ENCODE peak calls at places on chromosomes 16 and 17, in seven cellular contexts. T, Z, J, B, H, O and I are unnamed samples.

GRCh38 chr17:80647746-80648145 is 103.1 kb downstream of the RPTOR start:
- DNase-seq in B (no peak), H (no peak), Z (no peak), J (no peak), O (no peak), T (no peak), I (peak; percentile 97)

GRCh38 chr16:14362774-14363371 is 267.2 kb downstream of the PARN start:
- DNase-seq in H (no peak), Z (no peak), B (no peak), O (no peak), J (no peak), T (no peak), I (peak; percentile 74)

GRCh38 chr16:50721549-50722409 is 20.1 kb upstream of the CYLD start:
- DNase-seq in J (no peak), Z (no peak), O (no peak), H (no peak), B (no peak), T (no peak), I (no peak)

GRCh38 chr16:73173396-73173795 is 125.5 kb upstream of the ZFHX3 start:
- DNase-seq in T (no peak), H (no peak), Z (no peak), B (no peak), O (no peak), J (no peak), I (no peak)

GRCh38 chr17:10727192-10727591 is 2.6 kb downstream of the TMEM220 start:
- DNase-seq in O (no peak), Z (no peak), H (no peak), J (no peak), B (no peak), T (no peak), I (no peak)

GRCh38 chr16:19382887-19383816 is 34.5 kb upstream of the TMC5 start:
- DNase-seq in Z (no peak), O (peak; percentile 78), B (no peak), H (no peak), J (no peak), T (no peak), I (no peak)

GRCh38 chr17:11693284-11693683 is 95.0 kb downstream of the DNAH9 start:
- DNase-seq in J (no peak), H (no peak), B (no peak), Z (no peak), T (no peak), O (no peak), I (no peak)

GRCh38 chr16:85707528-85708095 is 18.9 kb upstream of the GINS2 start:
- DNase-seq in H (no peak), J (no peak), T (no peak), O (no peak), B (no peak), Z (no peak), I (no peak)

GRCh38 chr17:82333279-82334171 is at the start of gene SECTM1:
- DNase-seq in J (no peak), T (no peak), O (peak; percentile 77), B (no peak), H (no peak), Z (no peak), I (peak; percentile 23)

GRCh38 chr17:57539528-57540301 is 205.4 kb downstream of the CCDC182 start:
- DNase-seq in J (no peak), O (no peak), H (no peak), B (no peak), Z (no peak), T (no peak), I (no peak)

GRCh38 chr17:8068736-8069586 is 18.6 kb downstream of the ALOX12B start:
- DNase-seq in O (no peak), T (no peak), J (no peak), Z (no peak), H (no peak), B (no peak), I (no peak)

GRCh38 chr17:62712011-62712615 is 84.6 kb downstream of the MRC2 start:
- DNase-seq in B (no peak), Z (no peak), T (no peak), H (no peak), J (no peak), O (no peak), I (no peak)

DNA sequence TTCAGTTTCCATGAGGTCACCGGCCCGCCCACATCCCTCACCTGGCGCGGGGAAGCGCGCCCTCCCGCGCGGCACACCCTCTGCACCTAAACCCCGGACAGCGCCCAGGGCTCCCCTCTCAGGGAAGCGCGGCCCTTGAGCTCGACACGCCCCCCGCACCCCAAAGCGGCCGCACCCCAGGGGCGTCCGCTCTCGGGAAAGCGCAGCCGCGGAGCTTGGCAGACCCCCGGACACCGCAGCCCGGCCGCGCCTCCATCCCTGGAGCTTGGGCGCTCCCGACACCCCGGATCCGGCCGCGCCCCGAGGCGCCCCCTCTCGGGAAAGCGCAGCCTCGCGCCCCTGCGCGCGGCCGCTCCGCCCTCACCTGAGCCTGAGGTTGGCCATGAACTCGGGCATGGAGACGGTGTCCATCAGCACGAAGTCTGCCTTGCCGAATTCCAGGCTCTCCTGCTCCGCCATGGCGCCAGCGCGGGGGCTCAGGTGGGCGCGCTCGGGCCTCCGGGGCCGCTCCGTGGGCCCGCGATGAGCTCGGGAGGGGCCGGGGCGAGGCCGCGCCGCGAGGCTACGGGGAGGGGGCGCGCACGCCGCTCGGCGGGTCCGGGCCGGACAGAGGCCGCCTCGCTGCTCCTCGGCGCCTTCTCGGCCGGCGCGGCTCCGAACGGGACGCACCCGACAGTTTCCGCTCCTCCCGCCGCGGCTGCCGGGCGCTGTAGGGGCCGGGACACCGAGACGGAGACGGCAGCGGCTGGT is at the start of gene MYO1D:
- DNase-seq in H (peak; percentile 45), B (no peak), J (no peak), T (peak; percentile 46), O (peak; percentile 73), Z (peak; percentile 72), I (no peak)
- TF ChIP-seq CTCF in H (peak; percentile 66), B (peak; percentile 61), J (peak; percentile 53), T (peak; percentile 40), O (peak; percentile 56), Z (peak; percentile 65), I (no peak)

DNA sequence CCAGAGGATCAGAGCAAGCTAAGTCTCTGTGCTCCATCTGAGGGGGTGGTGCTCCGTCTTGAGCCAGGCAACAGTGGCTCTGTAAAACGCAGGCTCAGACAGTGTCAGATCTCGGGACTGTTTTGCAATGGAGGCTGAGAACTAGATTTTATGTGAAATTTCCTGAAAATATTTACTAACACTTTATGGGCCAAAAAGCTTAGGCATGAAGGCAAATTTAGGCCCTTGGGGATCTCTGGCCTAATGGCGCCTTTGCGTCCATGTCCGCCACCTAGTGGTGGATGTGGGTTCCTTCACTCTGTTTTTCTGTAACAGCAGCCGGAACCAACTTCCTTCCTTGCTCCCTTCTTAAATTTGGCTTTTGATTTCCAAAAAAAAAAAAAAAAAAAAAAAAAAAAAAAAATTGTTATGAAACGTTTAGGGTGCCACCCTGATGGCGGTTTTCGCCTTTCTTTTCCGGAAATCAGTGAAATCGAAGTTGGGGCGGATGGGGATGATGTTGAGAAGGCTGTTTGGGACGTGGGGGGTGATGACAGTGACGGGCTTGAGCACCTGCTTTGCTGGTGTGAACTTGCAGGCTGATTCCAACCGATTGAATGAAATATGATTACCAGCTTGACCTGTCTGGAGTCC is 14.0 kb upstream of the ELAC2 start:
- DNase-seq in J (no peak), H (peak; percentile 10), O (peak; percentile 48), T (peak; percentile 45), B (no peak), Z (peak; percentile 72), I (peak; percentile 47)
- TF ChIP-seq RAD21 in J (peak; percentile 34), H (no peak), O (peak; percentile 42), T (peak; percentile 38), B (peak; percentile 47), Z (no peak), I (peak; percentile 20)

DNA sequence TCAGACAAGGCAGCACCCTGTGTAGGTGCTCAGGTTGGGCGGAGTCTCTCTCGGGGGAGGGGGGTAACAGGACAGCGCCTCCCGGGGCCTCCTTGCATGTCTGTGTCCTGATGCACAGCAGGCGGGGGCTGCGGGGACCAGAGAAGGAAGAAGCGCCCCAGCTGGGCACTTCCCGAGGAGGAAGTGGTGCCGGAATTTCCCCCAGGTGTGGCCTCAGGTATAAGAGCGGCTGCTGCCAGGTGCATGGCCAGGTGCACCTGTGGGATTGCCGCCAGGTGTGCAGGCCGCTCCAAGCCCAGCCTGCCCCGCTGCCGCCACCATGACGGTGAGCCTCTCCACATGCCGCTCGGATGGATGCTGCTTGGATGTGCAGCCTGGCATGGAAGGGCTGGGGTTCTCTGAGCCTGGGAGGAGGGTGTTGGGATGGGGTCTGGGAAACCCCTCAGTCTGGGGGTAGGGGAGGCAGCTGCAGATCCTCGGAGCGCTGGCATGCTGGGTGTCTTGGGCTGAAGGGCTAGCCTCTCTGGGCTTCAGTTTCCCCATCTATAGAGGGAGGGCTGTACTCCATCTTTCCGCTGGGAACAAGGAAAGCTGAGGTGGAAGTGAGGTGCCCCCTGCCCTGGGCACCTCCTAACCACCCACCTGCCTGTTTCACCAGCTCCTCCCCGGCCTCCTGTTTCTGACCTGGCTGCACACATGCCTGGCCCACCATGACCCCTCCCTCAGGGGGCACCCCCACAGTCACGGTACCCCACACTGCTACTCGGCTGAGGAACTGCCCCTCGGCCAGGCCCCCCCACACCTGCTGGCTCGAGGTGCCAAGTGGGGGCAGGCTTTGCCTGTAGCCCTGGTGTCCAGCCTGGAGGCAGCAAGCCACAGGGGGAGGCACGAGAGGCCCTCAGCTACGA is at the start of gene IL17C:
- DNase-seq in O (no peak), T (no peak), J (no peak), H (no peak), Z (peak; percentile 52), B (no peak), I (no peak)
- H3K27me3 ChIP-seq in O (peaks cover 20% of the 10 kb centered on the region), T (no peaks in the 10 kb centered on the region), J (peaks cover 2% of the 10 kb centered on the region), H (peaks cover 17% of the 10 kb centered on the region), Z (peaks cover 13% of the 10 kb centered on the region), B (peaks cover 18% of the 10 kb centered on the region), I (peaks cover 27% of the 10 kb centered on the region)

GRCh38 chr17:75855310-75856061 is at the start of gene WBP2:
- DNase-seq in B (peak; percentile 100), O (peak; percentile 97), T (peak; percentile 100), J (peak; percentile 100), Z (peak; percentile 91), H (peak; percentile 100), I (peak; percentile 100)

GRCh38 chr17:75854881-75855309 is 240 bp downstream of the WBP2 start:
- DNase-seq in T (no peak), J (no peak), Z (peak; percentile 83), B (no peak), H (no peak), O (peak; percentile 87), I (no peak)

GRCh38 chr17:75854111-75854748 is 905 bp downstream of the WBP2 start:
- DNase-seq in T (no peak), H (peak; percentile 50), Z (peak; percentile 12), B (no peak), J (no peak), O (no peak), I (peak; percentile 57)

GRCh38 chr17:75853410-75853809 is 1.7 kb downstream of the WBP2 start:
- DNase-seq in J (no peak), T (no peak), Z (no peak), B (no peak), O (no peak), H (no peak), I (peak; percentile 60)

DNA sequence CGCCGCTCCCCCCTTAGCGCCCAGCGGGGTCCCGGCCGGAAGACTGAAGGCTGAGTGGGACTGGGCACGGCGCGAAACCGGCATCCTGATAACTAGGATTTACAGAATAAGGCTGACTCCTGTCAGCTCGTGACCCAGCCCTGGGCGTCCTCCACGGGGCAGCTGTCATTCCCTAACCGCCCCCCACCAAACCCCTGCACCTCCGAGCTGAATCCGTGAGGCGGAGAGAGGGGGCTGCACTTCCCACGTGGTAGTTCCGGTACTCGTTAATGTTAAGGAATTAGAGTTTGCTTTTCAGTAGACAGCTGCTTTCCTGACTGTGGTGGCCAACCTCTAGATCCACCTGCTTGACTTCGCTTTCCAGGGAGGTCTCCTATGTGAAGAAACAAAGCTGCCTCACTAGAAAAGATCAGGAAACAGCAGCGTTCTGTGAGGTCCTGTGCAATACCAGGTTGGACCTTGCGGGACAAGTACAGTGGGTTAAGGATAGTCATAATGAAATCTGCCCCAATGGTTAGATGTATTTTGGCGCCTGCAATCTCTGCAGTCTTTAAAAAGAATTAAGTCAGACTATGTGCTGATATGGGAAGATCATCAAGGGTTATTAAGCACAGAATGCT is 1.0 kb upstream of the WBP2 start:
- DNase-seq in H (peak; percentile 64), J (no peak), O (no peak), Z (no peak), B (no peak), T (no peak), I (peak; percentile 31)
- TF ChIP-seq CTCF in H (peak; percentile 80), J (peak; percentile 61), O (no peak), Z (no peak), B (peak; percentile 52), T (peak; percentile 5), I (peak; percentile 57)